ENCODE peak calls at places on chromosomes 6 and 20, in four cellular contexts. A is adrenal gland, D is SJSA1, P is adipocyte. S is an unnamed sample.

GRCh38 chr20:62790075-62790474 is 6.2 kb upstream of the MRGBP start:
- DNase-seq in A (no peak), D (no peak), P (no peak), S (no peak)

GRCh38 chr20:19964289-19965263 is 52.6 kb upstream of the NAA20 start:
- DNase-seq in A (peak; percentile 52), D (peak; percentile 60), P (peak; percentile 95), S (no peak)

GRCh38 chr6:72535124-72535523 is 86.7 kb upstream of the KCNQ5 start:
- DNase-seq in A (no peak), D (no peak), P (no peak), S (no peak)

GRCh38 chr6:5997420-5998093 is 9.2 kb downstream of the NRN1 start:
- DNase-seq in A (peak; percentile 34), D (no peak), P (no peak), S (peak; percentile 91)

GRCh38 chr6:36615018-36615761 is 21.0 kb downstream of the SRSF3 start:
- DNase-seq in A (peak; percentile 73), D (no peak), P (peak; percentile 88), S (no peak)

GRCh38 chr20:60048634-60049578 is 90.7 kb downstream of the CDH26 start:
- DNase-seq in A (no peak), D (no peak), P (no peak), S (no peak)

GRCh38 chr6:110537208-110538123 is 61.1 kb upstream of the SLC22A16 start:
- DNase-seq in A (no peak), D (no peak), P (peak; percentile 89), S (no peak)

GRCh38 chr6:83505376-83505775 is 7.0 kb upstream of the PRSS35 start:
- DNase-seq in A (peak; percentile 35), D (no peak), P (no peak), S (peak; percentile 36)

GRCh38 chr20:11431613-11432012 is 486.1 kb upstream of the BTBD3 start:
- DNase-seq in A (no peak), D (no peak), P (peak; percentile 73), S (no peak)

GRCh38 chr6:111523484-111524166 is 40.6 kb upstream of the REV3L start:
- DNase-seq in A (no peak), D (no peak), P (no peak), S (no peak)

GRCh38 chr6:148177589-148178233 is 164.9 kb upstream of the SASH1 start:
- DNase-seq in A (peak; percentile 75), D (peak; percentile 70), P (peak; percentile 79), S (peak; percentile 50)

GRCh38 chr20:18059603-18060002 is 1.9 kb upstream of the OVOL2 start:
- DNase-seq in A (no peak), D (no peak), P (no peak), S (no peak)

GRCh38 chr6:92341224-92341623 is 1078.1 kb downstream of the EPHA7 start:
- DNase-seq in A (no peak), D (no peak), P (no peak), S (no peak)

GRCh38 chr6:125078602-125079321 is 74.8 kb upstream of the TPD52L1 start:
- DNase-seq in A (no peak), D (no peak), P (no peak), S (no peak)

GRCh38 chr6:158850807-158851115 is 31.6 kb upstream of the EZR start:
- DNase-seq in A (no peak), D (no peak), P (peak; percentile 64), S (no peak)

GRCh38 chr20:62089393-62089792 is 23.7 kb upstream of the TAF4 start:
- DNase-seq in A (no peak), D (no peak), P (no peak), S (no peak)

GRCh38 chr20:7843613-7844012 is 96.6 kb downstream of the HAO1 start:
- DNase-seq in A (no peak), D (no peak), P (peak; percentile 57), S (no peak)

GRCh38 chr6:118704911-118705310 is 53.5 kb upstream of the CEP85L start:
- DNase-seq in A (no peak), D (no peak), P (peak; percentile 19), S (no peak)

GRCh38 chr6:2714359-2714895 is 36.3 kb downstream of the MYLK4 start:
- DNase-seq in A (peak; percentile 69), D (peak; percentile 86), P (peak; percentile 64), S (no peak)

GRCh38 chr6:123745877-123746276 is 57.8 kb upstream of the NKAIN2 start:
- DNase-seq in A (no peak), D (no peak), P (no peak), S (no peak)

GRCh38 chr20:6075428-6076219 is 21.8 kb upstream of the LRRN4 start:
- DNase-seq in A (peak; percentile 72), D (no peak), P (peak; percentile 5), S (no peak)

GRCh38 chr20:19806806-19807691 is 49.0 kb downstream of the RIN2 start:
- DNase-seq in A (no peak), D (no peak), P (peak; percentile 28), S (no peak)

GRCh38 chr6:135537782-135538301 is 40.3 kb upstream of the AHI1 start:
- DNase-seq in A (no peak), D (no peak), P (peak; percentile 79), S (no peak)

GRCh38 chr6:145241039-145241438 is 494.3 kb downstream of the EPM2A start:
- DNase-seq in A (no peak), D (no peak), P (peak; percentile 60), S (no peak)

GRCh38 chr6:163707385-163708355 is 293.2 kb downstream of the QKI start:
- DNase-seq in A (no peak), D (no peak), P (no peak), S (no peak)

GRCh38 chr20:41173791-41174341 is 36.5 kb downstream of the PLCG1 start:
- DNase-seq in A (peak; percentile 20), D (peak; percentile 33), P (no peak), S (no peak)

GRCh38 chr6:14313220-14313619 is 195.6 kb downstream of the CD83 start:
- DNase-seq in A (no peak), D (no peak), P (no peak), S (no peak)

GRCh38 chr6:12148841-12149240 is 136.7 kb downstream of the HIVEP1 start:
- DNase-seq in A (no peak), D (no peak), P (peak; percentile 15), S (no peak)

GRCh38 chr6:12605888-12606345 is 110.7 kb upstream of the PHACTR1 start:
- DNase-seq in A (peak; percentile 75), D (peak; percentile 60), P (peak; percentile 83), S (no peak)

GRCh38 chr20:37185681-37186080 is 6.3 kb upstream of the MROH8 start:
- DNase-seq in A (no peak), D (no peak), P (no peak), S (no peak)

GRCh38 chr20:37190354-37190753 is 11.0 kb upstream of the MROH8 start:
- DNase-seq in A (no peak), D (no peak), P (no peak), S (no peak)

GRCh38 chr20:37189617-37190016 is 10.3 kb upstream of the MROH8 start:
- DNase-seq in A (no peak), D (no peak), P (no peak), S (no peak)

GRCh38 chr20:37192137-37192854 is 12.9 kb upstream of the MROH8 start:
- DNase-seq in A (peak; percentile 94), D (peak; percentile 80), P (peak; percentile 92), S (peak; percentile 84)

DNA sequence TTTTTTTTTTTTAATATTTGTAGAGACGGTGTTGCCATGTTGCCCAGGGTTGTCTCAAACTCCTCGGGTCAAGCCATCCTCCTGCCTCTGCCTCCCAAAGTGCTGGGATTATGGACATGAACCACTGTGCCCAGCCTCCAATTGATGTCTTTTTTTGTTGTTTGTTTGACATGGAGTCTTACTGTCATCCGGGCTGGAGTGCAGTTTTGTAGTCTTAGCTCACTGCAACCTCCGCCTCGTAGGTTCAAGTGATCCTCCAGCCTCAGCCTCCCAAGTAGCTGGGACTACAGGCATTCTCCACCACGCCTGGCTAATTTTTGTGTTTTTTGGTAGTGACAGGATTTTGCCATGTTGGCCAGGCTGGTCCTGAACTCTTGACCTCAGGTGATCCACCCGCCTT is 9.4 kb upstream of the MROH8 start:
- DNase-seq in A (no peak), D (no peak), P (no peak), S (no peak)
- H3K36me3 ChIP-seq in A (peaks cover 40% of the 10 kb centered on the region), D (peaks cover 79% of the 10 kb centered on the region), P (peaks cover 69% of the 10 kb centered on the region), S (peaks cover 68% of the 10 kb centered on the region)

DNA sequence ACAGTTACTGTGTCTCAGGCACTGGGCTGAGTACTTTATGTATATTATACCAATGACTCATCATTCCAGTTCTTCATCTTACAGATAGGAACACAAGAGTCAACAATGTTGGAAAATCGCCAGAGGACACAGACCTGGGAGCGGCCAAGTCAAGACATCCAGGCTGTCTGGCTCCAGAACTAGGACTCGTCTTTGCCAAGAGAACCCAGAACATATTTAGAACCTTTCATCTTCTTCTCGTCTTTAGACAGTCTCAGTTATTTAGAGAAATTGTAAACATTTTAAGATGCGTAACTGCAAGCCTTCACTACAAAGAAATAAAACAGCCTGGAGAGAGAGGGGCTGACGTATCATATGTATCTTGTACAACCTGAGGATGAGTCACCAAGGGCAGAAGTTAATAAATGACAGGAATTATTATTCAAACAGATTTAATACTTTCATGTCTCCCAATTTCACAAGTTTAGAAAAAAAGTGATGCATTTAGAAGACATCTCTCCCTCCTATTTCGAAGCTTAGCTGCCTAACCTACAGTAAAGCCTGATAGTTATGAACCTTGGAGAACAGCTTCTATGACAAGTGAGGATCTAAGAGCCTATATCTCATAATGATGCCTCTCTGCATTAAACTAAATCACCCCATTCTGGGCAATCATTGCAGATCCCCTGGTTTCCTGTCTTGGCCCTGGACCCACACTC is 43.4 kb downstream of the SLC22A3 start:
- DNase-seq in A (peak; percentile 51), D (no peak), P (peak; percentile 4), S (no peak)
- H3K4me3 ChIP-seq in A (no peak overlapping the region), D (no peak overlapping the region), P (no peak overlapping the region), S (no peak overlapping the region)

GRCh38 chr20:45965169-45966002 is 6.6 kb downstream of the ZNF335 start:
- DNase-seq in A (peak; percentile 20), D (no peak), P (no peak), S (no peak)

GRCh38 chr20:45967551-45968080 is 4.4 kb downstream of the ZNF335 start:
- DNase-seq in A (peak; percentile 30), D (no peak), P (no peak), S (peak; percentile 27)

GRCh38 chr20:45962031-45962755 is 9.8 kb downstream of the ZNF335 start:
- DNase-seq in A (peak; percentile 23), D (no peak), P (no peak), S (peak; percentile 30)

GRCh38 chr20:45963059-45964011 is 8.7 kb downstream of the ZNF335 start:
- DNase-seq in A (peak; percentile 39), D (no peak), P (peak; percentile 35), S (peak; percentile 31)

GRCh38 chr20:45964024-45964423 is 8.0 kb downstream of the ZNF335 start:
- DNase-seq in A (peak; percentile 22), D (no peak), P (no peak), S (no peak)
- H3K36me3 ChIP-seq in A (peaks cover 99% of the 10 kb centered on the region), D (peaks cover 93% of the 10 kb centered on the region), P (peaks cover 92% of the 10 kb centered on the region), S (peaks cover 100% of the 10 kb centered on the region)

DNA sequence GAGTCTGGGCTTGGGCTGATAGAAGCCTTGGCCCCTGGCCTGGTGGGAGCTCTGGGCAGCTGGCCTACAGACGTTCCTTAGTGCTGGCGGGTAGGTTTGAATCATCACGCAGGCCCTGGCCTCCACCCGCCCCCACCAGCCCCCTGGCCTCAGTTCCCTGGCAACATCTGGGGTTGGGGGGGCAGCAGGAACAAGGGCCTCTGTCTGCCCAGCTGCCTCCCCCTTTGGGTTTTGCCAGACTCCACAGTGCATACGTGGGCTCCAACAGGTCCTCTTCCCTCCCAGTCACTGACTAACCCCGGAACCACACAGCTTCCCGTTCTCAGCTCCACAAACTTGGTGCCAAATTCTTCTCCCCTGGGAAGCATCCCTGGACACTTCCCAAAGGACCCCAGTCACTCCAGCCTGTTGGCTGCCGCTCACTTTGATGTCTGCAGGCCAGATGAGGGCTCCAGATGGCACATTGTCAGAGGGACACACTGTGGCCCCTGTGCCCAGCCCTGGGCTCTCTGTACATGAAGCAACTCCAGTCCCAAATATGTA is 957 bp upstream of the VEGFA start:
- DNase-seq in A (peak; percentile 57), D (no peak), P (peak; percentile 4), S (no peak)
- H3K4me3 ChIP-seq in A (no peak overlapping the region), D (no peak overlapping the region), P (peak overlapping the region; percentile 87), S (no peak overlapping the region)

GRCh38 chr20:1163105-1163504 is 21.7 kb downstream of the TMEM74B start:
- DNase-seq in A (no peak), D (no peak), P (no peak), S (no peak)
- H3K36me3 ChIP-seq in A (peaks cover 72% of the 10 kb centered on the region), D (peaks cover 73% of the 10 kb centered on the region), P (peaks cover 71% of the 10 kb centered on the region), S (no peaks in the 10 kb centered on the region)